ENCODE peak calls at places on chromosome 2, in five cellular contexts. J, L, S, D and F are unnamed samples. For H3K4me1, the result is how much of the 10 kb centered on the place peaks cover.

GRCh38 chr2:156903335-156903734 is 354.2 kb upstream of the GALNT5 start:
- DNase-seq in J (no peak), D (no peak), L (peak), S (no peak), F (no peak)

GRCh38 chr2:179861027-179861776 is at the start of gene ZNF385B:
- DNase-seq in S (peak), J (peak), D (peak), L (no peak), F (no peak)

GRCh38 chr2:67880291-67880761 is 182.5 kb downstream of the C1D start:
- DNase-seq in L (no peak), J (no peak), S (no peak), D (no peak), F (no peak)

GRCh38 chr2:97714084-97714949 is 941 bp downstream of the ZAP70 start:
- DNase-seq in S (no peak), J (no peak), D (no peak), L (no peak), F (no peak)

GRCh38 chr2:204686415-204686814 is 141.1 kb downstream of the PARD3B start:
- DNase-seq in J (no peak), S (no peak), L (no peak), D (no peak), F (no peak)

GRCh38 chr2:37379881-37380296 is 35.5 kb downstream of the QPCT start:
- DNase-seq in J (peak), L (no peak), S (no peak), D (no peak), F (no peak)

GRCh38 chr2:159753797-159754196 is 41.5 kb downstream of the MARCHF7 start:
- DNase-seq in L (no peak), S (no peak), D (no peak), J (no peak), F (no peak)

GRCh38 chr2:1324884-1325283 is 88.4 kb upstream of the TPO start:
- DNase-seq in D (no peak), S (no peak), J (no peak), L (no peak), F (no peak)

GRCh38 chr2:146721486-146721885 is 1123.3 kb upstream of the ACVR2A start:
- DNase-seq in L (peak), J (no peak), S (no peak), D (peak), F (no peak)

DNA sequence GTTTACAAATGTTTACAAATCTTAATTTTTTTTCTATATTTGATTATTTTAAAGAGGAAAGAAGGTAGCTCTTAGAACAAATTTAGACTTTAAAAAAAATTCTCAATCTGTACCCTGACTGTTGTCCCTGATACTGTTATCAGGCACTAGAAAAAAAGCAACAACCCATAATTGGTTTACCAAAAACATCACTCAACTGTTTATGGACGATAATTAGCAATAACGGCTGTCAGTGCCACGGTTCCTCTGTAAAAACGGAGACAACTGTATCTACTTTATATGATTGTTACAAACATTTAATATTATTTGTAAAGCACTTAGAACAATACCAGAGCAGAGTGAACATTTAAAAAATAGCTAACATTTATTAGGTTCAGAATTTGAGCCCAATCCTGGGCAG is 25.3 kb downstream of the MAP3K2 start:
- DNase-seq in J (no peak), D (no peak), S (no peak), L (no peak), F (no peak)
- H3K4me1 ChIP-seq in J (under half), D (under half), S (under half), L (under half), F (under half)

GRCh38 chr2:66555076-66555475 is 120.2 kb downstream of the MEIS1 start:
- DNase-seq in J (no peak), S (no peak), D (no peak), L (no peak), F (no peak)
- H3K27ac ChIP-seq in J (peak), S (no peak), D (no peak), L (no peak), F (no peak)

DNA sequence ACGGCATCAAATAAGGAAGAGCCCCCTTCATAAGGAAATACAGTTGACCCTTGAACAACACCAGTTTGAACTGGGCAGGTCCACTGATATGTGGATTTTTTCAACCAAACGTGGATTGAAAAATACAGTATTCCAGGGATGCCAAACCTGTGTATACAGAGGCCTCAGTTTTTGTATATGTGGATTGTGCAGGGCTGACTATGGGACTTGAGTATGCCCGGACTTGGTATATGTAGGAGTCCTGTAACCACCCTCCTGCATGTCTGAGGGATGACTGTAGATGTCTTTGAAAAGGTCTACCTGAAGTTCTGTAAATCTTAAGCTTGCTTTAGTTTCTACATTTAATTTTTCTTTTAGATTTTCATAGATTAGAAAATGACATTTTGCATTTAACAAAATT is 50.0 kb downstream of the EML4 start:
- DNase-seq in L (no peak), J (no peak), D (no peak), S (no peak), F (no peak)
- H3K4me1 ChIP-seq in L (under half), J (under half), D (under half), S (under half), F (under half)

GRCh38 chr2:127721311-127721977 is 20.1 kb downstream of the SFT2D3 start:
- DNase-seq in L (no peak), S (no peak), J (no peak), D (peak), F (no peak)
- H3K27ac ChIP-seq in L (no peak), S (no peak), J (no peak), D (peak), F (no peak)